ENCODE peak calls at places on chromosomes 3 and 15, in five cellular contexts. S, J, O, L and Q are unnamed samples.

GRCh38 chr3:153026026-153026425 is 136.0 kb upstream of the RAP2B start:
- DNase-seq in S (no peak), J (no peak), O (no peak), L (no peak), Q (no peak)

GRCh38 chr15:72353266-72353665 is 22.5 kb downstream of the HEXA start:
- DNase-seq in S (no peak), J (no peak), O (no peak), L (no peak), Q (no peak)

GRCh38 chr15:31013863-31014607 is 22.6 kb upstream of the MTMR10 start:
- DNase-seq in S (no peak), J (no peak), O (no peak), L (no peak), Q (no peak)

GRCh38 chr15:65908876-65909275 is 39.6 kb downstream of the RAB11A start:
- DNase-seq in S (no peak), J (no peak), O (no peak), L (no peak), Q (no peak)

GRCh38 chr15:78450285-78450858 is 12.4 kb downstream of the IREB2 start:
- DNase-seq in S (no peak), J (no peak), O (no peak), L (no peak), Q (no peak)

GRCh38 chr15:67172172-67172571 is 82.3 kb downstream of the AAGAB start:
- DNase-seq in S (no peak), J (no peak), O (no peak), L (no peak), Q (no peak)

GRCh38 chr3:153163349-153164008 is 1.5 kb downstream of the RAP2B start:
- DNase-seq in S (no peak), J (peak; percentile 27), O (no peak), L (no peak), Q (peak; percentile 25)

GRCh38 chr3:71064976-71065763 is 518.4 kb downstream of the FOXP1 start:
- DNase-seq in S (no peak), J (peak; percentile 68), O (no peak), L (peak; percentile 45), Q (no peak)

GRCh38 chr15:82709421-82710207 is at the start of gene AP3B2:
- DNase-seq in S (peak; percentile 84), J (peak; percentile 41), O (no peak), L (peak; percentile 16), Q (peak; percentile 80)

GRCh38 chr3:38650248-38650940 is 907 bp upstream of the SCN5A start:
- DNase-seq in S (no peak), J (no peak), O (no peak), L (no peak), Q (no peak)